ENCODE peak calls at places on chromosomes 5 and 9, in four cellular contexts. One of them, this sample, is unnamed.

GRCh38 chr5:132746592-132747063 is 598 bp upstream of the CCNI2 start:
- DNase-seq in AG10803: no peak
- DNase-seq in fibroblast of pulmonary artery: no peak
- DNase-seq in fibroblast of lung: peak
- DNase-seq in this sample: no peak

GRCh38 chr5:71865202-71865601 is 146.1 kb downstream of the CARTPT start:
- DNase-seq in AG10803: peak
- DNase-seq in fibroblast of pulmonary artery: peak
- DNase-seq in fibroblast of lung: peak
- DNase-seq in this sample: no peak

GRCh38 chr5:79802404-79802803 is 112.8 kb downstream of the CMYA5 start:
- DNase-seq in AG10803: no peak
- DNase-seq in fibroblast of pulmonary artery: no peak
- DNase-seq in fibroblast of lung: no peak
- DNase-seq in this sample: no peak

GRCh38 chr9:124551472-124552339 is 44.5 kb upstream of the NR5A1 start:
- DNase-seq in AG10803: peak
- DNase-seq in fibroblast of pulmonary artery: peak
- DNase-seq in fibroblast of lung: peak
- DNase-seq in this sample: peak

GRCh38 chr5:153153086-153153485 is 337.4 kb upstream of the GRIA1 start:
- DNase-seq in AG10803: peak
- DNase-seq in fibroblast of pulmonary artery: peak
- DNase-seq in fibroblast of lung: peak
- DNase-seq in this sample: no peak

GRCh38 chr9:112858005-112858404 is 32.7 kb downstream of the SLC46A2 start:
- DNase-seq in AG10803: no peak
- DNase-seq in fibroblast of pulmonary artery: no peak
- DNase-seq in fibroblast of lung: no peak
- DNase-seq in this sample: no peak

GRCh38 chr9:123639743-123640142 is 283.7 kb downstream of the CRB2 start:
- DNase-seq in AG10803: no peak
- DNase-seq in fibroblast of pulmonary artery: no peak
- DNase-seq in fibroblast of lung: no peak
- DNase-seq in this sample: no peak

GRCh38 chr9:121707477-121708424 is 56.3 kb downstream of the DAB2IP start:
- DNase-seq in AG10803: peak
- DNase-seq in fibroblast of pulmonary artery: no peak
- DNase-seq in fibroblast of lung: no peak
- DNase-seq in this sample: no peak

GRCh38 chr5:1152156-1152555 is 40.3 kb upstream of the SLC12A7 start:
- DNase-seq in AG10803: no peak
- DNase-seq in fibroblast of pulmonary artery: no peak
- DNase-seq in fibroblast of lung: no peak
- DNase-seq in this sample: no peak
- TF ChIP-seq CTCF in AG10803: no peak
- TF ChIP-seq CTCF in fibroblast of pulmonary artery: no peak
- TF ChIP-seq CTCF in fibroblast of lung: no peak
- TF ChIP-seq CTCF in this sample: no peak

GRCh38 chr5:61163905-61164304 is 1.6 kb upstream of the SMIM15 start:
- DNase-seq in AG10803: no peak
- DNase-seq in fibroblast of pulmonary artery: no peak
- DNase-seq in fibroblast of lung: no peak
- DNase-seq in this sample: no peak

GRCh38 chr5:61168951-61169350 is 6.7 kb upstream of the SMIM15 start:
- DNase-seq in AG10803: no peak
- DNase-seq in fibroblast of pulmonary artery: no peak
- DNase-seq in fibroblast of lung: no peak
- DNase-seq in this sample: no peak

GRCh38 chr5:61162832-61163567 is 732 bp upstream of the SMIM15 start:
- DNase-seq in AG10803: peak
- DNase-seq in fibroblast of pulmonary artery: peak
- DNase-seq in fibroblast of lung: peak
- DNase-seq in this sample: no peak

GRCh38 chr5:61171479-61171878 is 9.2 kb upstream of the SMIM15 start:
- DNase-seq in AG10803: no peak
- DNase-seq in fibroblast of pulmonary artery: no peak
- DNase-seq in fibroblast of lung: no peak
- DNase-seq in this sample: no peak

DNA sequence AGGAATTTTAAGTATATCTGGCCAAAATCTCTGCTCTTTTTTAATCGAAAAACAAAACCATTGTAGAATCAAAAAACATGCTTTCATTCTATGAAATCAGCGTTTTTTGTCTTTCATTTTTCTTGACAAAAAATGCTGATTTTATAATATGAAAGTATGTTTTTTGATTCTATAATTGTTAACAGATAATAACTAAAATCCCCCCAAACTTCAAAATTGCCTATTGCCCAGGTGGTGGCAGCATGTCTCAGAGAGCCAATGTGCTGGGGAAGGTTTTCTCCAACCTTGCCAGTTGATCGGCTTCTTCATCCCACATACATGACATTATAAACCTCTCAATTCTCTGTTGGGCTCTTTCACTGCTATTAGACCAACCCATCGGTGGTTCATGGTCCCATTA is 5.1 kb upstream of the SMIM15 start:
- DNase-seq in AG10803: peak
- DNase-seq in fibroblast of pulmonary artery: peak
- DNase-seq in fibroblast of lung: peak
- DNase-seq in this sample: no peak
- TF ChIP-seq CTCF in AG10803: peak
- TF ChIP-seq CTCF in fibroblast of pulmonary artery: peak
- TF ChIP-seq CTCF in fibroblast of lung: peak
- TF ChIP-seq CTCF in this sample: no peak

GRCh38 chr9:34809504-34810186 is 99.7 kb upstream of the CCL21 start:
- DNase-seq in AG10803: no peak
- DNase-seq in fibroblast of pulmonary artery: peak
- DNase-seq in fibroblast of lung: peak
- DNase-seq in this sample: peak
- TF ChIP-seq CTCF in AG10803: peak
- TF ChIP-seq CTCF in fibroblast of pulmonary artery: peak
- TF ChIP-seq CTCF in fibroblast of lung: peak
- TF ChIP-seq CTCF in this sample: peak

DNA sequence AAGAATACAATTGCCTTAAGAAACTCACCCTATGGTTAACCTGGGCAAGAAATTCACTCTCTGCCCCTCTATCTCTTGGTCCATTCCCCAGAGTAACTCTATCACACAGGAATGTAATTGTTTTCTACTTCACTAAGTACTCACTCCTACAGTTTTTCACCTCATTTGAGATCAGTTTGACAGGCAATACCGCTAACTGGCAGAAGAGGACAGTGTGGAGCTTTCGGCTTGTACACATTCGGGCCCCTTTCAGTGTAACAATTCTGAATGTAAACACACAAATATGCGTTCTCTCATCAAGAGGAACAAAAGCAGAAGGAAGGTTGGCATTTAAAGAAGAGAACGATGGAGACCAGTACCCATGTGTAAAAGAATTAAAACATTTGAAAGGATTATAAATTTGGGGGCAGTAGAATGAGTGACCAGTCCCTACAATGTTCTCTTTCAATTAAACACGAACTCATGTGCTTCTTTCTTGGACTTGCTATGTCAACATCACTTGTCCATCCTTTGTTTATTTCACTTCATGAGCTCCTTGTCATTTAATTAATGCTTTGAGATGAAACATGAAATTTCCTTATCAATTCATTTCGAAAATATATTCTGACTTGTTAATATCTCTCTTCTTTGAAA is 188.5 kb upstream of the GRAMD2B start:
- DNase-seq in AG10803: peak
- DNase-seq in fibroblast of pulmonary artery: peak
- DNase-seq in fibroblast of lung: peak
- DNase-seq in this sample: peak
- TF ChIP-seq CTCF in AG10803: peak
- TF ChIP-seq CTCF in fibroblast of pulmonary artery: peak
- TF ChIP-seq CTCF in fibroblast of lung: peak
- TF ChIP-seq CTCF in this sample: peak

GRCh38 chr5:180792287-180792964 is 10.2 kb downstream of the MGAT1 start:
- DNase-seq in AG10803: no peak
- DNase-seq in fibroblast of pulmonary artery: no peak
- DNase-seq in fibroblast of lung: no peak
- DNase-seq in this sample: no peak

GRCh38 chr5:180791611-180792213 is 10.9 kb downstream of the MGAT1 start:
- DNase-seq in AG10803: no peak
- DNase-seq in fibroblast of pulmonary artery: no peak
- DNase-seq in fibroblast of lung: no peak
- DNase-seq in this sample: no peak

GRCh38 chr5:180787711-180788431 is 14.7 kb downstream of the MGAT1 start:
- DNase-seq in AG10803: peak
- DNase-seq in fibroblast of pulmonary artery: no peak
- DNase-seq in fibroblast of lung: no peak
- DNase-seq in this sample: no peak

GRCh38 chr5:180790524-180790923 is 12.1 kb downstream of the MGAT1 start:
- DNase-seq in AG10803: no peak
- DNase-seq in fibroblast of pulmonary artery: no peak
- DNase-seq in fibroblast of lung: no peak
- DNase-seq in this sample: no peak

DNA sequence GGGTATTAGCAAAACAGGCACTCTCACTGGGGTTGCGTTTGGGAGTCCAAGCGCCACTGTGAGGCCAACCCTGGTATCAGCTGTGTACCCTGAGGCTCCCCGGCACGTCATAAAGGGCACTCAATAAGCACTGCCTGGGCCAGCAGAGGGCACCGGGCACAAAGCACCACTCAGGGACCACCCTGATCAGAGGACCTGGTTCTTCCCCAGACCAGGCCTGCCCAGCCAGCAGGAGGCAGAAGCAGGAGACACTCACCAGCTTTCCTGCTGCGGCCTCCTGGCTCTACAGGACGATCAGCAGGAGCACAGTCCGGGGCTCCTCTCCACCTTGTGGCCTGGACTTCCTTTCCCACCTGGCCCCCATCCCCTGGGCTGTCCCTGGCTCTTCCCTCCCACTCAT is 12.6 kb downstream of the MGAT1 start:
- DNase-seq in AG10803: no peak
- DNase-seq in fibroblast of pulmonary artery: no peak
- DNase-seq in fibroblast of lung: no peak
- DNase-seq in this sample: no peak
- TF ChIP-seq CTCF in AG10803: no peak
- TF ChIP-seq CTCF in fibroblast of pulmonary artery: no peak
- TF ChIP-seq CTCF in fibroblast of lung: no peak
- TF ChIP-seq CTCF in this sample: no peak

DNA sequence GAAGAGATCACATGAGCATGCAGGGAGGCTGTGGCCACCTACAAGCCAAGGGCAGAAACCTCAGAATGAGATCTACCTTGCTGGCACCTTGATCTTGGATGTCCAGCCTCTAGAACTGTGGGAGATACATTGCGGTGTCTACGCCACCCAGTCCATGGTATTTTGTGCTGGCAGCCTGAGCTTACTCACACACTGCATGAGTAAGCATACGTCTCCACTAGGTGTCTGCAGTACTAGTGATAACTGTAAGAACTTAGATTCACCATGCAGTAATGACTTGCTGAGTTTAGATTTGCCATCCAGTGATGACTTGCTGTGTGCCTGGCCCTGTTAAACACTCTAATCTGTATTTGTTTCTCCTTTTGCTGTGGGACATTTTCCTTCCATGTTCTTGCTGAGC is 417.7 kb downstream of the GADD45G start:
- DNase-seq in AG10803: no peak
- DNase-seq in fibroblast of pulmonary artery: no peak
- DNase-seq in fibroblast of lung: no peak
- DNase-seq in this sample: no peak
- TF ChIP-seq CTCF in AG10803: no peak
- TF ChIP-seq CTCF in fibroblast of pulmonary artery: no peak
- TF ChIP-seq CTCF in fibroblast of lung: no peak
- TF ChIP-seq CTCF in this sample: no peak

GRCh38 chr5:32013658-32014057 is 160.5 kb downstream of the GOLPH3 start:
- DNase-seq in AG10803: no peak
- DNase-seq in fibroblast of pulmonary artery: no peak
- DNase-seq in fibroblast of lung: no peak
- DNase-seq in this sample: no peak

GRCh38 chr5:32014345-32014744 is 159.8 kb downstream of the GOLPH3 start:
- DNase-seq in AG10803: no peak
- DNase-seq in fibroblast of pulmonary artery: no peak
- DNase-seq in fibroblast of lung: no peak
- DNase-seq in this sample: no peak

GRCh38 chr5:32004404-32004803 is 169.7 kb downstream of the GOLPH3 start:
- DNase-seq in AG10803: no peak
- DNase-seq in fibroblast of pulmonary artery: no peak
- DNase-seq in fibroblast of lung: no peak
- DNase-seq in this sample: no peak

GRCh38 chr5:32002755-32003154 is 171.4 kb downstream of the GOLPH3 start:
- DNase-seq in AG10803: no peak
- DNase-seq in fibroblast of pulmonary artery: no peak
- DNase-seq in fibroblast of lung: no peak
- DNase-seq in this sample: no peak

GRCh38 chr5:32008746-32009145 is 165.4 kb downstream of the GOLPH3 start:
- DNase-seq in AG10803: no peak
- DNase-seq in fibroblast of pulmonary artery: no peak
- DNase-seq in fibroblast of lung: no peak
- DNase-seq in this sample: no peak
- TF ChIP-seq CTCF in AG10803: no peak
- TF ChIP-seq CTCF in fibroblast of pulmonary artery: no peak
- TF ChIP-seq CTCF in fibroblast of lung: no peak
- TF ChIP-seq CTCF in this sample: no peak

DNA sequence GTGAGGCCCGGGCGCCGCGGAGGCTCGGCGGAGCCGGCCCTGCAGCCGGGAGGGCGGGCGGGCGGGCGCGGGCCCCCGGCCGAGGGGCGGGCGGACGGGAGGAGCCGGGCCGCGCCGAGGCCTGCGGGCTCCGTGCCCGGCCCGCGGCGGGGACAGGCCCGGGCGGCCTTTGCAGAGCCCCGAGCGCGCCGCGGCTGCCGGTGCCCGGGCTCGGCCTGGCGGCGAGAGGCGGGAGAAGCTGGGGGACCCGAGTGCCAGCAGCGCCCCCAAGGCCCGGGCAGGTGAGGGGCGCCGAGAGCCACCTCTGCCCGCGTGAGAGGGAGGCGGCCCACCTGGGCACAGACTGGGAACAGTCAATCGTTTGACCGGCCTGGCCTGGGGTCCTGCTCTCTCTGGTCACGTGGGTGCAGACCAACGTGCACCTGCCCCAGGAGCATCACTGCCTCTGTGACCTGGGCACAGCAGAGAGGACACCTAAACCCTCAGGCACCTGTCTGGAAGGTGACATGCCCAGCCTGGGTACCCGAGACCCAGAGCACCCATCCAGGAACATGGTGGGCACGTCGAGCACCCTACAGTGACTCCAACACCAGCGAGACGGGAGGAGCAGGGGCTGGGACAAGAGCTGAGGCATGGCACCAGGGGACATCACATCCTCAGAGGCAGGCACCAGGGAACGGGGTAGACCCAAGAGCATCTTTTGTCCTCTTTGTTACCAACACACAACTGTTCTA is 554 bp downstream of the MVB12B start:
- DNase-seq in AG10803: no peak
- DNase-seq in fibroblast of pulmonary artery: no peak
- DNase-seq in fibroblast of lung: no peak
- DNase-seq in this sample: no peak
- TF ChIP-seq CTCF in AG10803: no peak
- TF ChIP-seq CTCF in fibroblast of pulmonary artery: no peak
- TF ChIP-seq CTCF in fibroblast of lung: no peak
- TF ChIP-seq CTCF in this sample: no peak

GRCh38 chr9:70406446-70406862 is 8.0 kb downstream of the KLF9 start:
- DNase-seq in AG10803: peak
- DNase-seq in fibroblast of pulmonary artery: peak
- DNase-seq in fibroblast of lung: peak
- DNase-seq in this sample: peak
- TF ChIP-seq CTCF in AG10803: no peak
- TF ChIP-seq CTCF in fibroblast of pulmonary artery: no peak
- TF ChIP-seq CTCF in fibroblast of lung: no peak
- TF ChIP-seq CTCF in this sample: no peak

This sample was measured in nephron progenitor cell.